ENCODE peak calls at places on chromosomes 12 and 14, in five cellular contexts. One of them, this sample, is unnamed.
A peak's percentile ranks its signal among the peaks of the same experiment; 100 is the strongest.

GRCh38 chr12:84660139-84660538 is 252.5 kb downstream of the SLC6A15 start:
- DNase-seq in HEK293T: no peak
- DNase-seq in NT2/D1: no peak
- DNase-seq in H1: no peak
- DNase-seq in GM12878: no peak
- DNase-seq in this sample: no peak

GRCh38 chr14:23589606-23590005 is 11.0 kb upstream of the JPH4 start:
- DNase-seq in HEK293T: no peak
- DNase-seq in NT2/D1: no peak
- DNase-seq in H1: no peak
- DNase-seq in GM12878: no peak
- DNase-seq in this sample: peak; percentile 7

GRCh38 chr12:88420460-88420859 is 159.8 kb downstream of the KITLG start:
- DNase-seq in HEK293T: no peak
- DNase-seq in NT2/D1: no peak
- DNase-seq in H1: no peak
- DNase-seq in GM12878: no peak
- DNase-seq in this sample: no peak

GRCh38 chr14:97299661-97300060 is 502.5 kb downstream of the VRK1 start:
- DNase-seq in HEK293T: no peak
- DNase-seq in NT2/D1: no peak
- DNase-seq in H1: no peak
- DNase-seq in GM12878: no peak
- DNase-seq in this sample: no peak

GRCh38 chr12:66603458-66603857 is 75.4 kb downstream of the GRIP1 start:
- DNase-seq in HEK293T: no peak
- DNase-seq in NT2/D1: no peak
- DNase-seq in H1: no peak
- DNase-seq in GM12878: no peak
- DNase-seq in this sample: no peak

GRCh38 chr14:50964683-50965390 is 20.6 kb upstream of the PYGL start:
- DNase-seq in HEK293T: no peak
- DNase-seq in NT2/D1: no peak
- DNase-seq in H1: no peak
- DNase-seq in GM12878: no peak
- DNase-seq in this sample: peak; percentile 45

GRCh38 chr12:124916370-124917134 is 2.1 kb upstream of the UBC start:
- DNase-seq in HEK293T: no peak
- DNase-seq in NT2/D1: no peak
- DNase-seq in H1: no peak
- DNase-seq in GM12878: no peak
- DNase-seq in this sample: peak; percentile 96

GRCh38 chr12:80847575-80847974 is 90.2 kb downstream of the LIN7A start:
- DNase-seq in HEK293T: no peak
- DNase-seq in NT2/D1: no peak
- DNase-seq in H1: no peak
- DNase-seq in GM12878: no peak
- DNase-seq in this sample: no peak

GRCh38 chr14:21917699-21918436 is 244.2 kb upstream of the OR4E1 start:
- DNase-seq in HEK293T: peak; percentile 45
- DNase-seq in NT2/D1: no peak
- DNase-seq in H1: no peak
- DNase-seq in GM12878: peak; percentile 3
- DNase-seq in this sample: peak; percentile 56

GRCh38 chr12:749871-750270 is 2.5 kb upstream of the WNK1 start:
- DNase-seq in HEK293T: no peak
- DNase-seq in NT2/D1: no peak
- DNase-seq in H1: no peak
- DNase-seq in GM12878: no peak
- DNase-seq in this sample: no peak

GRCh38 chr14:96119947-96120346 is 80.8 kb downstream of the C14orf132 start:
- DNase-seq in HEK293T: no peak
- DNase-seq in NT2/D1: no peak
- DNase-seq in H1: no peak
- DNase-seq in GM12878: no peak
- DNase-seq in this sample: no peak

GRCh38 chr12:47837190-47838171 is 17.8 kb upstream of the HDAC7 start:
- DNase-seq in HEK293T: peak; percentile 76
- DNase-seq in NT2/D1: no peak
- DNase-seq in H1: no peak
- DNase-seq in GM12878: peak; percentile 20
- DNase-seq in this sample: peak; percentile 54

GRCh38 chr12:132162508-132163031 is 18.3 kb downstream of the NOC4L start:
- DNase-seq in HEK293T: no peak
- DNase-seq in NT2/D1: no peak
- DNase-seq in H1: no peak
- DNase-seq in GM12878: no peak
- DNase-seq in this sample: no peak

GRCh38 chr12:579450-580110 is 83.7 kb downstream of the NINJ2 start:
- DNase-seq in HEK293T: no peak
- DNase-seq in NT2/D1: no peak
- DNase-seq in H1: no peak
- DNase-seq in GM12878: no peak
- DNase-seq in this sample: no peak

GRCh38 chr12:131275824-131276223 is 322.1 kb downstream of the ADGRD1 start:
- DNase-seq in HEK293T: no peak
- DNase-seq in NT2/D1: no peak
- DNase-seq in H1: no peak
- DNase-seq in GM12878: no peak
- DNase-seq in this sample: no peak

GRCh38 chr12:95114766-95115450 is 41.5 kb upstream of the NR2C1 start:
- DNase-seq in HEK293T: no peak
- DNase-seq in NT2/D1: no peak
- DNase-seq in H1: no peak
- DNase-seq in GM12878: no peak
- DNase-seq in this sample: no peak

GRCh38 chr12:107318804-107319535 is 225.6 kb upstream of the CRY1 start:
- DNase-seq in HEK293T: peak; percentile 41
- DNase-seq in NT2/D1: no peak
- DNase-seq in H1: no peak
- DNase-seq in GM12878: no peak
- DNase-seq in this sample: no peak

GRCh38 chr12:77965790-77966189 is 135.1 kb downstream of the NAV3 start:
- DNase-seq in HEK293T: no peak
- DNase-seq in NT2/D1: no peak
- DNase-seq in H1: no peak
- DNase-seq in GM12878: no peak
- DNase-seq in this sample: no peak

GRCh38 chr14:74475678-74476077 is 17.4 kb downstream of the NPC2 start:
- DNase-seq in HEK293T: no peak
- DNase-seq in NT2/D1: no peak
- DNase-seq in H1: no peak
- DNase-seq in GM12878: no peak
- DNase-seq in this sample: no peak

GRCh38 chr14:100674428-100674827 is 52.3 kb upstream of the DLK1 start:
- DNase-seq in HEK293T: no peak
- DNase-seq in NT2/D1: no peak
- DNase-seq in H1: no peak
- DNase-seq in GM12878: no peak
- DNase-seq in this sample: no peak

GRCh38 chr14:74610866-74611671 is 968 bp downstream of the LTBP2 start:
- DNase-seq in HEK293T: no peak
- DNase-seq in NT2/D1: no peak
- DNase-seq in H1: no peak
- DNase-seq in GM12878: no peak
- DNase-seq in this sample: no peak

GRCh38 chr12:93892431-93893210 is 215.4 kb downstream of the CRADD start:
- DNase-seq in HEK293T: no peak
- DNase-seq in NT2/D1: no peak
- DNase-seq in H1: no peak
- DNase-seq in GM12878: no peak
- DNase-seq in this sample: no peak

GRCh38 chr14:99731536-99732435 is 47.7 kb downstream of the CYP46A1 start:
- DNase-seq in HEK293T: no peak
- DNase-seq in NT2/D1: no peak
- DNase-seq in H1: no peak
- DNase-seq in GM12878: no peak
- DNase-seq in this sample: no peak

GRCh38 chr14:64409509-64409908 is 21.4 kb downstream of the MTHFD1 start:
- DNase-seq in HEK293T: no peak
- DNase-seq in NT2/D1: no peak
- DNase-seq in H1: no peak
- DNase-seq in GM12878: no peak
- DNase-seq in this sample: no peak
- TF ChIP-seq SUZ12 in HEK293T: no peak
- TF ChIP-seq SUZ12 in NT2/D1: no peak
- TF ChIP-seq SUZ12 in H1: no peak
- TF ChIP-seq SUZ12 in GM12878: no peak
- TF ChIP-seq SUZ12 in this sample: no peak

DNA sequence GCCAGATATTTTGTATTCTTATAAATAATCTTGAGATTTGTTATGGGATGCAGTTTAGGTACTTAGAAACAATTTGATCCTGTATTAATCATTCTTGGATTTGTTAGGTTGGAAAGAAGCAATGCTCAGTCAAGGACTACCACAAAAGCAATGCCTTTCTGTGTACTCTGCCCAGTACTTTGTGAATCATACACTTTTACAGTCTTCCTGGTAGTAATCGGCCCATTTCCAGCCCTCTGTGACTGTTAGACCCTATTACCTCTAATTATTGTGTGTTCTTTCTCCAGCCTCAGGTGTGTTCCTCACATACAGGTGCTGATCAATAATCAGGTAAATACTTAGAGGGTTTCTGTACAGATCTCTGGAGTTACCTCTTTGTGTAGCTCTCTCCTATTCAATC is 609.0 kb downstream of the KCNH5 start:
- DNase-seq in HEK293T: no peak
- DNase-seq in NT2/D1: no peak
- DNase-seq in H1: no peak
- DNase-seq in GM12878: no peak
- DNase-seq in this sample: no peak
- TF ChIP-seq SUZ12 in HEK293T: no peak
- TF ChIP-seq SUZ12 in NT2/D1: no peak
- TF ChIP-seq SUZ12 in H1: no peak
- TF ChIP-seq SUZ12 in GM12878: no peak
- TF ChIP-seq SUZ12 in this sample: no peak

GRCh38 chr12:41983896-41984295 is 160.8 kb downstream of the GXYLT1 start:
- DNase-seq in HEK293T: no peak
- DNase-seq in NT2/D1: no peak
- DNase-seq in H1: no peak
- DNase-seq in GM12878: no peak
- DNase-seq in this sample: no peak
- TF ChIP-seq SUZ12 in HEK293T: no peak
- TF ChIP-seq SUZ12 in NT2/D1: no peak
- TF ChIP-seq SUZ12 in H1: no peak
- TF ChIP-seq SUZ12 in GM12878: no peak
- TF ChIP-seq SUZ12 in this sample: no peak

GRCh38 chr12:4224211-4224878 is 49.2 kb upstream of the CCND2 start:
- DNase-seq in HEK293T: no peak
- DNase-seq in NT2/D1: no peak
- DNase-seq in H1: no peak
- DNase-seq in GM12878: no peak
- DNase-seq in this sample: no peak
- TF ChIP-seq SUZ12 in HEK293T: no peak
- TF ChIP-seq SUZ12 in NT2/D1: no peak
- TF ChIP-seq SUZ12 in H1: no peak
- TF ChIP-seq SUZ12 in GM12878: no peak
- TF ChIP-seq SUZ12 in this sample: no peak

GRCh38 chr12:97567619-97568110 is 105.1 kb downstream of the RMST start:
- DNase-seq in HEK293T: no peak
- DNase-seq in NT2/D1: no peak
- DNase-seq in H1: no peak
- DNase-seq in GM12878: no peak
- DNase-seq in this sample: peak; percentile 89
- TF ChIP-seq SUZ12 in HEK293T: no peak
- TF ChIP-seq SUZ12 in NT2/D1: no peak
- TF ChIP-seq SUZ12 in H1: no peak
- TF ChIP-seq SUZ12 in GM12878: no peak
- TF ChIP-seq SUZ12 in this sample: no peak

DNA sequence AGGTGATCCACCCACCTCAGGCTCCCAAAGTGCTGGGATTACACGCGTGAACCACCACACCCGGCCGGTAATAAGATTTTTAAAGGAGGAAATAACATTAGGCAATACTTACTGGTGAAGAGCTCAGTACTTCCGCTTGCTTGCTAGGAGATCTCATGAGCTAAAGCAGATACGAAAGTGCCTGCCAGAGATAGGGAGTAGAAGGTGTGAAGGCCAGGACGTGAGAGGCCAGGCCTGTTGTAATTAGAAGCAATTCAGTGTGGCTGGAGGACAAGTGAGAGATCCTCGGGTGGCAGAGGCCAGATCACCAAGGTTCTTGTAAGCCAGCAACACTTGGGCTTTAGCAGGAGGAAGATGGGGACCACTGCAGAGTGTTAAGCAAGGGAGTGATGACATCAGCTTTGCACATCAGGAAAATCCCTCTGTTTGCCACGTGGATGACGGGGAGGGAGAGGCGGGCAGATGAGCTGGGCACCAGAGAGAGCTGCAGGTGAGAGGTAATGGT is 7.6 kb downstream of the TECPR2 start:
- DNase-seq in HEK293T: no peak
- DNase-seq in NT2/D1: no peak
- DNase-seq in H1: no peak
- DNase-seq in GM12878: no peak
- DNase-seq in this sample: no peak
- TF ChIP-seq SUZ12 in HEK293T: no peak
- TF ChIP-seq SUZ12 in NT2/D1: no peak
- TF ChIP-seq SUZ12 in H1: no peak
- TF ChIP-seq SUZ12 in GM12878: no peak
- TF ChIP-seq SUZ12 in this sample: no peak